ENCODE peak calls at places on chromosome 14, in four cellular contexts. One of them, this sample, is unnamed.

GRCh38 chr14:96162265-96162664 is 42.4 kb upstream of the BDKRB2 start:
- DNase-seq in HepG2: no peak
- DNase-seq in K562: no peak
- DNase-seq in SK-N-SH: no peak
- DNase-seq in this sample: no peak

GRCh38 chr14:54804720-54805060 is 97.9 kb downstream of the GCH1 start:
- DNase-seq in HepG2: no peak
- DNase-seq in SK-N-SH: no peak
- DNase-seq in K562: no peak
- DNase-seq in this sample: no peak

GRCh38 chr14:64704743-64705405 is 650 bp downstream of the PLEKHG3 start:
- DNase-seq in SK-N-SH: peak
- DNase-seq in HepG2: no peak
- DNase-seq in K562: no peak
- DNase-seq in this sample: no peak

GRCh38 chr14:24094839-24095195 is 706 bp downstream of the PCK2 start:
- DNase-seq in K562: no peak
- DNase-seq in SK-N-SH: no peak
- DNase-seq in HepG2: no peak
- DNase-seq in this sample: no peak

GRCh38 chr14:93903342-93904184 is 23.6 kb upstream of the FAM181A start:
- DNase-seq in HepG2: peak
- DNase-seq in K562: no peak
- DNase-seq in SK-N-SH: peak
- DNase-seq in this sample: no peak

GRCh38 chr14:95722525-95723190 is 8.7 kb upstream of the TCL1A start:
- DNase-seq in K562: no peak
- DNase-seq in SK-N-SH: no peak
- DNase-seq in HepG2: no peak
- DNase-seq in this sample: no peak

GRCh38 chr14:101507306-101508150 is 53.8 kb upstream of the DIO3 start:
- DNase-seq in K562: no peak
- DNase-seq in HepG2: no peak
- DNase-seq in SK-N-SH: no peak
- DNase-seq in this sample: no peak

GRCh38 chr14:37197421-37198272 is at the start of gene MIPOL1:
- DNase-seq in SK-N-SH: peak
- DNase-seq in HepG2: peak
- DNase-seq in K562: peak
- DNase-seq in this sample: no peak

GRCh38 chr14:44803239-44803905 is 158.4 kb downstream of the KLHL28 start:
- DNase-seq in K562: peak
- DNase-seq in SK-N-SH: peak
- DNase-seq in HepG2: peak
- DNase-seq in this sample: peak

GRCh38 chr14:36289954-36290353 is 30.5 kb downstream of the MBIP start:
- DNase-seq in K562: no peak
- DNase-seq in HepG2: no peak
- DNase-seq in SK-N-SH: no peak
- DNase-seq in this sample: no peak

GRCh38 chr14:73718742-73719251 is 4.6 kb upstream of the PNMA1 start:
- DNase-seq in HepG2: no peak
- DNase-seq in K562: no peak
- DNase-seq in SK-N-SH: peak
- DNase-seq in this sample: no peak

GRCh38 chr14:61218765-61219164 is 62.4 kb downstream of the TMEM30B start:
- DNase-seq in HepG2: no peak
- DNase-seq in SK-N-SH: peak
- DNase-seq in K562: no peak
- DNase-seq in this sample: no peak

GRCh38 chr14:86420131-86420530 is 890.2 kb downstream of the FLRT2 start:
- DNase-seq in K562: no peak
- DNase-seq in SK-N-SH: no peak
- DNase-seq in HepG2: no peak
- DNase-seq in this sample: no peak

GRCh38 chr14:52918486-52918885 is 32.4 kb downstream of the FERMT2 start:
- DNase-seq in HepG2: no peak
- DNase-seq in SK-N-SH: no peak
- DNase-seq in K562: no peak
- DNase-seq in this sample: peak

GRCh38 chr14:102509744-102510615 is at the start of gene ANKRD9:
- DNase-seq in K562: peak
- DNase-seq in SK-N-SH: peak
- DNase-seq in HepG2: peak
- DNase-seq in this sample: peak

GRCh38 chr14:36661506-36662257 is at the start of gene PAX9:
- DNase-seq in K562: peak
- DNase-seq in SK-N-SH: peak
- DNase-seq in HepG2: peak
- DNase-seq in this sample: peak

GRCh38 chr14:43755707-43756106 is 751.4 kb downstream of the FSCB start:
- DNase-seq in SK-N-SH: no peak
- DNase-seq in K562: no peak
- DNase-seq in HepG2: no peak
- DNase-seq in this sample: no peak

GRCh38 chr14:25120261-25120660 is 70.3 kb upstream of the STXBP6 start:
- DNase-seq in SK-N-SH: no peak
- DNase-seq in HepG2: no peak
- DNase-seq in K562: no peak
- DNase-seq in this sample: no peak

GRCh38 chr14:34883954-34884353 is 8.8 kb upstream of the BAZ1A start:
- DNase-seq in HepG2: peak
- DNase-seq in K562: no peak
- DNase-seq in SK-N-SH: no peak
- DNase-seq in this sample: no peak

DNA sequence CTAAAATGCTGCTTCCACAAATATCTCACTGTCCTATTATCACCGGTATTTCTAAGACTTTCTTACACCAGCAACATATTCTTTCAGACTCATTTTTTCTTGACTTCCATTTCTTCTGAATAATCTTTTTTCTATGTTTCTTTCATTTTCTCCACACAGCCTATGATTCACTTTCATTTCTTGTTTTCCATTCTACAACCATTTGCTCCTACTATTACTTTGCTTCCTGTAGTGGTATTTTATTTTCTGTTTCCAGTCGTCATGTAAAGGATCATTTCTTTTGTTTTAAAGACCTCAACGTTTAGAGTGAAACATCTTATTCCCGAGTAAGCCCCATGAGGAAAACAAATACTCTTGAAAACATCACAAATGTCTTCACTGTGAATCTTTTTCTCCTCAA is 182.2 kb upstream of the MDGA2 start:
- DNase-seq in HepG2: no peak
- DNase-seq in SK-N-SH: no peak
- DNase-seq in K562: no peak
- DNase-seq in this sample: no peak
- TF ChIP-seq NFIC in HepG2: no peak
- TF ChIP-seq NFIC in SK-N-SH: no peak
- TF ChIP-seq NFIC in K562: no peak
- TF ChIP-seq NFIC in this sample: no peak

GRCh38 chr14:68111733-68112270 is 292.2 kb downstream of the RAD51B start:
- DNase-seq in HepG2: no peak
- DNase-seq in SK-N-SH: no peak
- DNase-seq in K562: no peak
- DNase-seq in this sample: no peak
- TF ChIP-seq NFIC in HepG2: no peak
- TF ChIP-seq NFIC in SK-N-SH: peak
- TF ChIP-seq NFIC in K562: peak
- TF ChIP-seq NFIC in this sample: no peak

GRCh38 chr14:75554482-75554881 is 23.9 kb upstream of the FLVCR2 start:
- DNase-seq in K562: no peak
- DNase-seq in HepG2: no peak
- DNase-seq in SK-N-SH: no peak
- DNase-seq in this sample: no peak
- TF ChIP-seq NFIC in K562: no peak
- TF ChIP-seq NFIC in HepG2: no peak
- TF ChIP-seq NFIC in SK-N-SH: no peak
- TF ChIP-seq NFIC in this sample: no peak

GRCh38 chr14:89618309-89618708 is 201.3 kb upstream of the FOXN3 start:
- DNase-seq in K562: no peak
- DNase-seq in SK-N-SH: peak
- DNase-seq in HepG2: peak
- DNase-seq in this sample: no peak
- TF ChIP-seq NFIC in K562: no peak
- TF ChIP-seq NFIC in SK-N-SH: no peak
- TF ChIP-seq NFIC in HepG2: no peak
- TF ChIP-seq NFIC in this sample: no peak

GRCh38 chr14:70203686-70204085 is 14.9 kb upstream of the SLC8A3 start:
- DNase-seq in K562: no peak
- DNase-seq in HepG2: no peak
- DNase-seq in SK-N-SH: no peak
- DNase-seq in this sample: no peak
- TF ChIP-seq NFIC in K562: no peak
- TF ChIP-seq NFIC in HepG2: no peak
- TF ChIP-seq NFIC in SK-N-SH: no peak
- TF ChIP-seq NFIC in this sample: no peak

GRCh38 chr14:103600503-103600902 is 28.5 kb upstream of the KLC1 start:
- DNase-seq in SK-N-SH: no peak
- DNase-seq in HepG2: no peak
- DNase-seq in K562: no peak
- DNase-seq in this sample: no peak

GRCh38 chr14:103593577-103593976 is 30.8 kb downstream of the COA8 start:
- DNase-seq in SK-N-SH: no peak
- DNase-seq in HepG2: no peak
- DNase-seq in K562: no peak
- DNase-seq in this sample: peak

GRCh38 chr14:103594265-103594664 is 31.5 kb downstream of the COA8 start:
- DNase-seq in SK-N-SH: no peak
- DNase-seq in HepG2: peak
- DNase-seq in K562: no peak
- DNase-seq in this sample: no peak

DNA sequence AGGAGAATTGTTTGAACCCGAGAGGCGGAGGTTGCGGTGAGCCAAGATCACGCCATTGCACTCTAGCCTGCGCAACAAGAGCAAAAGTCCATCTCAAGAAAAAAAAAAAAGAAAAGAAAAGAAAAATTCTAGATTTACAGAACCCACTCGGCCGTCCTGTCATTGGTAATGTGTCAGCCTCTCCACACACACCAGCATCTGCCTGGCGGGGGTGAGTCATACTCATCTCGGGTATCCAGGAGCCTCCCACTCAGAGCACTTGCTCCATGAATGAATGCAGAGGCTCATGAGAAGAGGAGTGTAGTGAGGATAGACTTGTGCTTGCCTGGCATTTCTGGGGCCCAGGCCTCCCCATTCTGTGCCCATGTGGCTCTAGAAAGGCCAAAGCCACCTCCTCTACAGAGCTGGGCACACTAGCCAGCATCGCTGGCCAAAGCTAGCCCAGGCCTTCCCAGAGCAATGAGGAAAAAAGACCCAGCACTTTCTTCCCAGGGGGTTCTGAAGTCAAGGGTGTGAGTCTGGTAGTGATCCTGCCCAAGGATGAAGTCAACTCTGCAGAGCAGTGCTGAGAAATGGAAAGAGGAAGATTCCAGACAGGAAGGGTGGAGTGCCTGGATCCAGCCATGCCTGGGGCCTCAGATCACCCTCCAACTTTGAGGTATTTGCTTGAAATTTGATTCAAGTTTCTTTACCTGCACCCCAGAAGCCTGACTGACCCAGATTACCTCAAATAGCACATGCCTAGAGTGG is 31.2 kb upstream of the KLC1 start:
- DNase-seq in HepG2: no peak
- DNase-seq in K562: peak
- DNase-seq in SK-N-SH: no peak
- DNase-seq in this sample: no peak
- TF ChIP-seq NFIC in HepG2: no peak
- TF ChIP-seq NFIC in K562: no peak
- TF ChIP-seq NFIC in SK-N-SH: no peak
- TF ChIP-seq NFIC in this sample: no peak

GRCh38 chr14:104113631-104114420 is 24.6 kb upstream of the KIF26A start:
- DNase-seq in K562: no peak
- DNase-seq in SK-N-SH: no peak
- DNase-seq in HepG2: no peak
- DNase-seq in this sample: no peak

GRCh38 chr14:104112609-104113571 is 25.5 kb upstream of the KIF26A start:
- DNase-seq in K562: no peak
- DNase-seq in SK-N-SH: peak
- DNase-seq in HepG2: no peak
- DNase-seq in this sample: no peak

GRCh38 chr14:104110491-104111209 is 25.1 kb downstream of the ASPG start:
- DNase-seq in SK-N-SH: peak
- DNase-seq in K562: no peak
- DNase-seq in HepG2: no peak
- DNase-seq in this sample: no peak

GRCh38 chr14:104111301-104112112 is 26.0 kb downstream of the ASPG start:
- DNase-seq in SK-N-SH: no peak
- DNase-seq in K562: no peak
- DNase-seq in HepG2: no peak
- DNase-seq in this sample: no peak

DNA sequence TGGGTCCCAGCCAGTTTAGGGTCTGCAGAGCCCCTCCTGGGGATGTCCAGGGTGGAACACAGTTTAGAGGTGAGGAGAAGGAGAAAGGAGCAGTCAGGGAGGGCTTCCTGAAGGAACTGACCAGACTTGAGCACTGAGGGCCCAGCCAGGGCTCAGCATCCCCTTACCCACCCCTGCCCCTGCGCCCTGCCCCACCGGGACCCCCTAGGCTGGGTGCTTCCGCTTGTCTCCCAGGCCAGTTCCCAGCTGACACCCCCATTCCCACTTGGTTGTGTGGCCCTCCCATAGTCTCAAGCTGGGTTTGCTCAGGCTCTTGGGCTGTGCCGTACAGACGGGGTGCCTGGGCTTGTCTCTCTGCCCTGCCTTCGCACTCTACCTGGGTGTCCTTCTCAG is 26.3 kb upstream of the KIF26A start:
- DNase-seq in SK-N-SH: no peak
- DNase-seq in K562: no peak
- DNase-seq in HepG2: no peak
- DNase-seq in this sample: no peak
- TF ChIP-seq NFIC in SK-N-SH: no peak
- TF ChIP-seq NFIC in K562: no peak
- TF ChIP-seq NFIC in HepG2: no peak
- TF ChIP-seq NFIC in this sample: no peak

GRCh38 chr14:32985881-32986280 is 47.2 kb downstream of the NPAS3 start:
- DNase-seq in SK-N-SH: no peak
- DNase-seq in K562: no peak
- DNase-seq in HepG2: no peak
- DNase-seq in this sample: no peak

GRCh38 chr14:32991706-32992105 is 53.0 kb downstream of the NPAS3 start:
- DNase-seq in HepG2: no peak
- DNase-seq in SK-N-SH: no peak
- DNase-seq in K562: no peak
- DNase-seq in this sample: no peak

GRCh38 chr14:32984531-32984930 is 45.9 kb downstream of the NPAS3 start:
- DNase-seq in K562: no peak
- DNase-seq in HepG2: no peak
- DNase-seq in SK-N-SH: no peak
- DNase-seq in this sample: no peak

GRCh38 chr14:32980887-32981501 is 42.3 kb downstream of the NPAS3 start:
- DNase-seq in K562: no peak
- DNase-seq in SK-N-SH: no peak
- DNase-seq in HepG2: no peak
- DNase-seq in this sample: no peak

GRCh38 chr14:32986791-32987545 is 48.3 kb downstream of the NPAS3 start:
- DNase-seq in SK-N-SH: no peak
- DNase-seq in HepG2: no peak
- DNase-seq in K562: no peak
- DNase-seq in this sample: no peak
- TF ChIP-seq NFIC in SK-N-SH: no peak
- TF ChIP-seq NFIC in HepG2: no peak
- TF ChIP-seq NFIC in K562: no peak
- TF ChIP-seq NFIC in this sample: no peak

GRCh38 chr14:51850651-51851050 is 9.8 kb upstream of the GNG2 start:
- DNase-seq in HepG2: no peak
- DNase-seq in SK-N-SH: no peak
- DNase-seq in K562: no peak
- DNase-seq in this sample: no peak
- TF ChIP-seq NFIC in HepG2: no peak
- TF ChIP-seq NFIC in SK-N-SH: no peak
- TF ChIP-seq NFIC in K562: no peak
- TF ChIP-seq NFIC in this sample: no peak